ENCODE peak calls at places on chromosomes 11 and 22, in five cellular contexts. O, Y, T, F and L are unnamed samples. For H3K4me1, the result is how much of the 10 kb centered on the place peaks cover.

GRCh38 chr11:8025816-8026215 is 38.7 kb downstream of the EIF3F start:
- DNase-seq in O (no peak), Y (no peak), T (no peak), F (no peak), L (peak)

GRCh38 chr11:29985248-29985647 is 31.6 kb downstream of the KCNA4 start:
- DNase-seq in O (no peak), Y (no peak), T (no peak), F (no peak), L (no peak)

GRCh38 chr11:118907749-118908106 is 18.0 kb downstream of the BCL9L start:
- DNase-seq in O (no peak), Y (no peak), T (no peak), F (no peak), L (no peak)

GRCh38 chr11:59173964-59174663 is 2.2 kb downstream of the DTX4 start:
- DNase-seq in O (peak), Y (no peak), T (no peak), F (no peak), L (peak)

GRCh38 chr22:38735465-38736256 is 20.1 kb downstream of the SUN2 start:
- DNase-seq in O (peak), Y (peak), T (no peak), F (no peak), L (no peak)

GRCh38 chr11:95768521-95768920 is 21.1 kb downstream of the FAM76B start:
- DNase-seq in O (no peak), Y (no peak), T (no peak), F (no peak), L (no peak)

GRCh38 chr11:71997594-71997993 is 1.1 kb upstream of the IL18BP start:
- DNase-seq in O (no peak), Y (no peak), T (no peak), F (no peak), L (no peak)

GRCh38 chr11:4607111-4607510 is 920 bp downstream of the TRIM68 start:
- DNase-seq in O (no peak), Y (no peak), T (no peak), F (no peak), L (no peak)

GRCh38 chr11:79150966-79151365 is 289.9 kb downstream of the TENM4 start:
- DNase-seq in O (no peak), Y (no peak), T (no peak), F (no peak), L (no peak)

GRCh38 chr11:12050911-12051667 is 42.7 kb upstream of the DKK3 start:
- DNase-seq in O (peak), Y (no peak), T (no peak), F (no peak), L (no peak)

GRCh38 chr11:21402274-21402673 is 732.9 kb downstream of the NELL1 start:
- DNase-seq in O (no peak), Y (no peak), T (no peak), F (no peak), L (no peak)

GRCh38 chr22:39207141-39208012 is 37.4 kb downstream of the PDGFB start:
- DNase-seq in O (no peak), Y (no peak), T (no peak), F (no peak), L (no peak)

GRCh38 chr22:19818264-19819208 is 36.1 kb downstream of the GNB1L start:
- DNase-seq in O (no peak), Y (peak), T (no peak), F (no peak), L (no peak)

GRCh38 chr22:32545801-32546200 is 71.2 kb downstream of the FBXO7 start:
- DNase-seq in O (no peak), Y (no peak), T (no peak), F (no peak), L (peak)

GRCh38 chr11:72592698-72593097 is 81.5 kb downstream of the PDE2A start:
- DNase-seq in O (no peak), Y (no peak), T (no peak), F (no peak), L (no peak)

GRCh38 chr22:38755911-38756532 is at the start of gene SUN2:
- DNase-seq in O (peak), Y (peak), T (peak), F (peak), L (peak)

GRCh38 chr22:44827666-44828065 is 75.3 kb downstream of the ARHGAP8 start:
- DNase-seq in O (peak), Y (no peak), T (no peak), F (no peak), L (no peak)

GRCh38 chr22:35643991-35644390 is 4.3 kb upstream of the APOL6 start:
- DNase-seq in O (no peak), Y (no peak), T (no peak), F (no peak), L (peak)

GRCh38 chr11:4826425-4826824 is 5.3 kb downstream of the OR51F2 start:
- DNase-seq in O (no peak), Y (no peak), T (no peak), F (no peak), L (no peak)

GRCh38 chr22:23091760-23092159 is 21.4 kb downstream of the GNAZ start:
- DNase-seq in O (no peak), Y (no peak), T (no peak), F (no peak), L (no peak)

GRCh38 chr11:58498464-58498863 is 9.4 kb downstream of the OR5B21 start:
- DNase-seq in O (no peak), Y (no peak), T (no peak), F (no peak), L (no peak)

GRCh38 chr11:70128435-70128906 is 50.4 kb downstream of the ANO1 start:
- DNase-seq in O (peak), Y (no peak), T (peak), F (peak), L (peak)

GRCh38 chr22:16955081-16955480 is 52.9 kb downstream of the GAB4 start:
- DNase-seq in O (no peak), Y (no peak), T (no peak), F (no peak), L (no peak)

GRCh38 chr11:111777094-111778046 is 11.2 kb upstream of the PPP2R1B start:
- DNase-seq in O (no peak), Y (no peak), T (peak), F (no peak), L (peak)

GRCh38 chr22:50293441-50294318 is 13.8 kb downstream of the PLXNB2 start:
- DNase-seq in O (peak), Y (no peak), T (no peak), F (no peak), L (peak)

GRCh38 chr11:61472868-61473267 is 35.7 kb upstream of the LRRC10B start:
- DNase-seq in O (no peak), Y (no peak), T (no peak), F (no peak), L (no peak)

GRCh38 chr22:45880091-45880651 is 96.8 kb downstream of the WNT7B start:
- DNase-seq in O (peak), Y (peak), T (no peak), F (no peak), L (no peak)

GRCh38 chr11:70650075-70650909 is 252.0 kb downstream of the CTTN start:
- DNase-seq in O (no peak), Y (no peak), T (peak), F (no peak), L (peak)

GRCh38 chr11:18769802-18770456 is 21.7 kb downstream of the PTPN5 start:
- DNase-seq in O (no peak), Y (no peak), T (no peak), F (no peak), L (no peak)

DNA sequence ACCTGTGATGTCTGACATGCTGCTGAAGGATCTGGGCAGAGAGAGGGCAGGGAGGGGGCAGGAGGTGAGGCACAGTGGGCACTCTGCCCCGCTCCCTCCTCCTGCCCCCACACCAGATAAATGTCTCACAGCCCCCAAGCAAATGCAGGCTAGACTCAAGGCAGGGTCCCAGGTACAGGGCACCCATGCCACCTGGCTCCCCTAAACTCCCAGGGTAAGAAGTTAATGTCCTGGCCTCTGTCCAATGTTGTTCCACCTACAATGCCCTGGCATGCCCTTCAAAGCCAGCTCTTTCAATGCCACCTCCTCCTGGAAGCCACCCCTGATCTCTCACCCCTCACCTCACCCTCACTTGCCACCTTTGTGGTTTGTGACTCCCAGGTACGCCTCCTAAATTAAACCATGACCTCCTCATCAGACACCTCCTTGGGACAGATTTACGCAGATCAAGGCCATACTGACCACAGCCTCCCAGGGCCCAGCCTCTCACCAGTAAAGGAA is 16.0 kb downstream of the CARD10 start:
- DNase-seq in O (no peak), Y (no peak), T (no peak), F (no peak), L (no peak)
- H3K27ac ChIP-seq in O (peak), Y (peak), T (peak), F (no peak), L (no peak)

GRCh38 chr22:30312053-30312452 is 14.7 kb downstream of the TBC1D10A start:
- DNase-seq in O (no peak), Y (no peak), T (no peak), F (no peak), L (peak)

GRCh38 chr22:30308518-30309230 is 18.1 kb downstream of the TBC1D10A start:
- DNase-seq in O (no peak), Y (peak), T (no peak), F (no peak), L (no peak)

GRCh38 chr22:30310881-30311771 is 15.6 kb downstream of the TBC1D10A start:
- DNase-seq in O (peak), Y (peak), T (no peak), F (peak), L (no peak)

GRCh38 chr22:30308096-30308495 is 18.6 kb downstream of the TBC1D10A start:
- DNase-seq in O (no peak), Y (no peak), T (no peak), F (no peak), L (no peak)

GRCh38 chr22:30309981-30310672 is 16.6 kb downstream of the TBC1D10A start:
- DNase-seq in O (no peak), Y (no peak), T (no peak), F (no peak), L (no peak)
- H3K4me1 ChIP-seq in O (half or more), Y (half or more), T (under half), F (half or more), L (under half)

GRCh38 chr11:14554959-14555358 is 34.8 kb upstream of the PSMA1 start:
- DNase-seq in O (no peak), Y (no peak), T (no peak), F (no peak), L (no peak)
- H3K27ac ChIP-seq in O (peak), Y (peak), T (no peak), F (no peak), L (no peak)

DNA sequence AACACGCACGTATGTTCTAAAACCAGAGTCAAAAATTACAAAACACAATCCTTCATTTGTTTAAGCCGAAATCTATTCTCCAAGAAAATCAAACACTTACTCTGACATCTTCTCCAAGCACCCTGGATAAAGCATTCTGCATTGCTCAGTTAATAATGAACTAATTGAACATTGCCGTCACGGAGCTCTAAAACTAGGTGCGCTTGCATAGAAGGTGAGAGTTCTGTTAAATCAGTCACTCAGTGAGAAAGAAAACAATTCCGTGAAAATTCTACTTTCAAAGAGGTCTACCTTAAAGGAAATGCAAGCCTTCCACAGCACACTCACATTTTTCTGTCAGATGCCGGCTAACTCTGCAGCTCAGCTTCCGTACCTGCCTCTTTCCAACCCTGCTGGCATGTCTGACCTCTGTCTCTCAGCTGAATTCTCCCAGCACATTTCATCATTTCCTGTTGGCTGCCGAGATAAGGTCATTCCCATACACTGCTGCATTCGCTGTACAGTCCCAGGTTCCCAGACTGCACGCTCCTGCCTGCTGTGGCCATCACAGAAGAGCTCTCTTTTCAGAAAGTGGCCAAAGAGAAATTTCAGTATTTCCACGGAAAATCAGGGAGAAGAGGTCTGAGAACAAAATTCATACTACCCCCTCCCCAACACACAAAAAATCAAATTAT is 55.3 kb downstream of the PACSIN2 start:
- DNase-seq in O (peak), Y (peak), T (peak), F (no peak), L (no peak)
- H3K4me1 ChIP-seq in O (under half), Y (under half), T (half or more), F (half or more), L (under half)

GRCh38 chr22:40310771-40311120 is 35.6 kb upstream of the ADSL start:
- DNase-seq in O (no peak), Y (no peak), T (no peak), F (no peak), L (peak)

GRCh38 chr22:40308999-40309578 is 37.2 kb upstream of the ADSL start:
- DNase-seq in O (no peak), Y (no peak), T (no peak), F (no peak), L (no peak)

GRCh38 chr22:40313007-40313406 is 33.3 kb upstream of the ADSL start:
- DNase-seq in O (no peak), Y (no peak), T (no peak), F (no peak), L (no peak)

GRCh38 chr22:40310081-40310770 is 36.1 kb upstream of the ADSL start:
- DNase-seq in O (no peak), Y (no peak), T (no peak), F (no peak), L (peak)

GRCh38 chr22:40312050-40312449 is 34.2 kb upstream of the ADSL start:
- DNase-seq in O (no peak), Y (no peak), T (no peak), F (no peak), L (no peak)
- H3K27ac ChIP-seq in O (no peak), Y (no peak), T (no peak), F (no peak), L (no peak)